ENCODE peak calls at places on chromosomes 5 and 9, in five cellular contexts. M is heart right ventricle, I is cardiac muscle cell, Q is fibroblast of lung, L is breast epithelium. T is an unnamed sample.

GRCh38 chr9:124442826-124443225 is 7.4 kb upstream of the ADGRD2 start:
- DNase-seq in Q (no peak), M (no peak), I (no peak), L (no peak), T (no peak)

GRCh38 chr5:9467199-9468069 is 78.4 kb downstream of the SEMA5A start:
- DNase-seq in I (no peak), M (no peak), Q (no peak), L (peak; percentile 86), T (no peak)

GRCh38 chr5:14265574-14265973 is 122.4 kb downstream of the TRIO start:
- DNase-seq in M (no peak), L (no peak), Q (peak; percentile 97), I (peak; percentile 61), T (no peak)

GRCh38 chr5:151856861-151857260 is 67.8 kb downstream of the GLRA1 start:
- DNase-seq in Q (no peak), I (no peak), L (no peak), M (no peak), T (no peak)

GRCh38 chr5:98483301-98483700 is 290.2 kb upstream of the RGMB start:
- DNase-seq in Q (peak; percentile 66), I (peak; percentile 38), M (no peak), L (no peak), T (no peak)

GRCh38 chr9:10678010-10678409 is 65.2 kb upstream of the PTPRD start:
- DNase-seq in L (no peak), Q (no peak), M (no peak), I (no peak), T (no peak)

GRCh38 chr9:16664211-16664610 is 206.3 kb downstream of the BNC2 start:
- DNase-seq in L (no peak), Q (peak; percentile 60), M (no peak), I (no peak), T (no peak)

GRCh38 chr5:88761269-88761880 is 121.6 kb downstream of the MEF2C start:
- DNase-seq in M (no peak), Q (peak; percentile 49), I (peak; percentile 19), L (no peak), T (no peak)

GRCh38 chr5:67855523-67855922 is 360.0 kb upstream of the PIK3R1 start:
- DNase-seq in M (no peak), L (no peak), Q (no peak), I (no peak), T (no peak)

GRCh38 chr5:173530547-173530946 is 85.9 kb downstream of the BOD1 start:
- DNase-seq in Q (no peak), M (no peak), L (no peak), I (no peak), T (no peak)

GRCh38 chr9:113633782-113634596 is 170.5 kb downstream of the RGS3 start:
- DNase-seq in I (no peak), Q (no peak), M (no peak), L (no peak), T (no peak)

GRCh38 chr5:62354028-62354874 is 48.2 kb downstream of the KIF2A start:
- DNase-seq in M (no peak), I (peak; percentile 70), L (no peak), Q (peak; percentile 50), T (no peak)

GRCh38 chr5:180591249-180591887 is at the start of gene SCGB3A1:
- DNase-seq in M (no peak), Q (no peak), I (peak; percentile 22), L (no peak), T (no peak)

GRCh38 chr5:36507332-36507952 is 99.0 kb upstream of the SLC1A3 start:
- DNase-seq in M (peak; percentile 73), Q (peak; percentile 52), I (peak; percentile 82), L (peak; percentile 56), T (peak; percentile 39)

GRCh38 chr9:132074736-132075135 is 4.9 kb downstream of the MED27 start:
- DNase-seq in L (no peak), Q (peak; percentile 87), I (peak; percentile 47), M (no peak), T (peak; percentile 9)

GRCh38 chr5:124253421-124253820 is 493.0 kb downstream of the ZNF608 start:
- DNase-seq in L (no peak), Q (no peak), I (peak; percentile 18), M (no peak), T (no peak)

GRCh38 chr9:100074093-100074492 is 24.7 kb downstream of the ERP44 start:
- DNase-seq in M (no peak), I (peak; percentile 62), Q (peak; percentile 81), L (no peak), T (no peak)

GRCh38 chr5:65640240-65640639 is 15.4 kb downstream of the SHLD3 start:
- DNase-seq in I (no peak), L (no peak), Q (no peak), M (no peak), T (no peak)
- H3K36me3 ChIP-seq in I (peaks cover 13% of the 10 kb centered on the region), L (no peaks in the 10 kb centered on the region), Q (peaks cover 2% of the 10 kb centered on the region), M (peaks cover 91% of the 10 kb centered on the region), T (peaks cover 24% of the 10 kb centered on the region)

GRCh38 chr9:95991326-95991725 is 115.8 kb downstream of the ERCC6L2 start:
- DNase-seq in Q (no peak), I (no peak), M (no peak), L (no peak), T (no peak)
- H3K27ac ChIP-seq in Q (no peak overlapping the region), I (no peak overlapping the region), M (no peak overlapping the region), L (no peak overlapping the region), T (no peak overlapping the region)

GRCh38 chr9:129620669-129621295 is at the start of gene C9orf50:
- DNase-seq in I (no peak), M (no peak), L (no peak), Q (no peak), T (no peak)

GRCh38 chr9:129617167-129617566 is 3.7 kb downstream of the C9orf50 start:
- DNase-seq in Q (peak; percentile 82), L (no peak), I (no peak), M (no peak), T (no peak)

GRCh38 chr9:129623331-129623730 is 2.4 kb upstream of the C9orf50 start:
- DNase-seq in M (no peak), Q (peak; percentile 67), I (peak; percentile 82), L (no peak), T (no peak)

GRCh38 chr9:129624168-129624759 is 1.7 kb upstream of the NTMT1 start:
- DNase-seq in L (no peak), I (peak; percentile 59), Q (no peak), M (peak; percentile 65), T (no peak)

GRCh38 chr9:129619787-129620668 is 873 bp downstream of the C9orf50 start:
- DNase-seq in M (no peak), L (no peak), Q (peak; percentile 51), I (no peak), T (no peak)
- H3K36me3 ChIP-seq in M (no peaks in the 10 kb centered on the region), L (no peaks in the 10 kb centered on the region), Q (no peaks in the 10 kb centered on the region), I (no peaks in the 10 kb centered on the region), T (no peaks in the 10 kb centered on the region)

DNA sequence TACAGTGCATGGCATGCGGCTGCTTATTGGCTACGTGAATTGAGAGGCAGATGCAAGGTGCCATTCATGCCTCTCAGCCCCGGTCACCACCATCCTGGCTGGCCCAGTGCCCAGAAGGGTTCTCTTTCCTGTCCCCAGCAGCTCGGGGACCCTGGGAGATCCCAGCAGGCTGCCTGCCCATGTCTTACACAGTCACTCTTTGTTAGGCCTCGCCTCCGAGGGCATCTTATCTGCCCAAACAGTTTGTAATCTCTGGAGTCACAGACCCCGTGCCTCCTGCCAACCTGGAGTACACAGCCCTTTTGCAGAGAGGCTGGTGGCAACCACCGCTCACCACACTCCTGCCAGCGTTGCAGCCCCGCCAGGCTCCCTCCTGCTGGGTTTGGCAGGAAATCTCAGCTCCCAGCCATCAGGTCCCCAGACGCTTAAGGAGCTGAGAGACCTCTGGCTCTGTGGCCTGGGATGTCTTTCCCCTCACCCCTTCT is 7.0 kb upstream of the AK1 start:
- DNase-seq in I (no peak), M (peak; percentile 64), L (no peak), Q (no peak), T (no peak)
- H3K27ac ChIP-seq in I (peak overlapping the region; percentile 74), M (peak overlapping the region; percentile 38), L (peak overlapping the region; percentile 71), Q (no peak overlapping the region), T (peak overlapping the region; percentile 32)

DNA sequence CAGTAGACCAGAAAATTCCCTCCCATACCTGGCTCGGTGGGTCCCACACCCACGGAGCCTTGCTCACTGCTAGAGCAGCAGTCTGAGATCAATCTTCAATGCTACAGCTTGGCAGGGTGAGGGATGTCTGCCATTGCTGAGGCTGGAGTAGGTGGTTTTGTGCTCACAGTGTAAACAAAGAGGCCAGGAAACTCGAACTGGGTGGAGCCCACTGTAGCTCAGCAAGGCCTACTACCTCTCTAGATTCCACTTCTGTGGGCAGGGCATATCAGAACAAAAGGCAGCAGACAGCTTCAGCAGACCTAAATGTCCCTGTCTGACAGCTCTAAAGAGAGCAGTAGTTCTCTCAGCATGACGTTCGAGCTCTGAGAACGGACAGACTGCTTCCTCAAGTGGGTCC is 5.6 kb upstream of the GZMA start:
- DNase-seq in I (no peak), L (no peak), M (no peak), Q (no peak), T (no peak)
- H3K36me3 ChIP-seq in I (no peaks in the 10 kb centered on the region), L (no peaks in the 10 kb centered on the region), M (no peaks in the 10 kb centered on the region), Q (no peaks in the 10 kb centered on the region), T (no peaks in the 10 kb centered on the region)

DNA sequence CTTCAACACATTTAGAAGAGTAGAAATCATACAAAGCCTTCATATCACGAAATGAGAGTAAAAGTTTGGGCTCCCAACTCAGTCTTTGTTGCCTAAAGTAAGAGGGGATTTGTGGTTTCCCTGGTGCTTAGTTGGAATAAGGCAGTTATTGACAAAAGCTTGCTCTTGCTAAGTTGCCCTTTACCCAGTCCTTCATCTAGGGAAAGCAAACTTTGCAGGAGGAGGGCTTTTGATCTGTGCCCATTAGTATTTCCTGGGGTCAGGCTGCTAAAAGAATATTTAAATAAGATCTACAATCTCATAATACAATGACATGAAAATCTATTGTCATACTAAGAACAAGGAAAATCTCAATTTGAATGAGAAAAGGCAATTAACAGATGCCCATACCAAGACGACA is 84.1 kb upstream of the ACO1 start:
- DNase-seq in Q (no peak), I (no peak), L (no peak), M (no peak), T (no peak)
- H3K27ac ChIP-seq in Q (no peak overlapping the region), I (no peak overlapping the region), L (no peak overlapping the region), M (no peak overlapping the region), T (no peak overlapping the region)

GRCh38 chr5:54088081-54088480 is 222.3 kb downstream of the ARL15 start:
- DNase-seq in M (no peak), Q (peak; percentile 59), I (peak; percentile 16), L (no peak), T (no peak)
- H3K36me3 ChIP-seq in M (no peaks in the 10 kb centered on the region), Q (no peaks in the 10 kb centered on the region), I (no peaks in the 10 kb centered on the region), L (no peaks in the 10 kb centered on the region), T (no peaks in the 10 kb centered on the region)